ENCODE peak calls at places on chromosomes 3 and 15, in seven cellular contexts. Q is cardiac muscle cell, V is hepatocyte, N is progenitor cell of endocrine pancreas, S is neural progenitor cell, A is heart left ventricle, R is adrenal gland. L is an unnamed sample.

GRCh38 chr3:22117751-22118346 is 366.8 kb upstream of the ZNF385D start:
- DNase-seq in N (no peak), S (peak), R (no peak), V (peak), Q (peak), A (no peak), L (no peak)

GRCh38 chr3:31431322-31431721 is 101.4 kb upstream of the STT3B start:
- DNase-seq in R (no peak), V (no peak), A (no peak), N (no peak), S (no peak), Q (no peak), L (no peak)

GRCh38 chr15:42058791-42059190 is 35.6 kb downstream of the PLA2G4D start:
- DNase-seq in Q (no peak), N (no peak), A (no peak), S (no peak), R (no peak), V (no peak), L (no peak)

GRCh38 chr3:16151109-16151508 is 23.4 kb upstream of the GALNT15 start:
- DNase-seq in Q (peak), A (peak), R (peak), N (no peak), V (peak), S (no peak), L (no peak)

GRCh38 chr3:14317057-14317553 is 85.3 kb upstream of the SLC6A6 start:
- DNase-seq in A (no peak), S (peak), Q (peak), N (no peak), V (no peak), R (no peak), L (no peak)

GRCh38 chr3:115146418-115147328 is at the start of gene ZBTB20:
- DNase-seq in V (peak), A (peak), R (peak), N (peak), Q (peak), S (peak), L (peak)

GRCh38 chr15:47506543-47507090 is 210.7 kb upstream of the SEMA6D start:
- DNase-seq in R (no peak), V (no peak), S (no peak), A (peak), N (no peak), Q (no peak), L (no peak)

GRCh38 chr3:12764171-12764776 is 5.2 kb upstream of the TMEM40 start:
- DNase-seq in Q (no peak), S (no peak), V (no peak), R (no peak), A (no peak), N (no peak), L (no peak)

GRCh38 chr15:29344474-29344873 is 74.9 kb upstream of the NSMCE3 start:
- DNase-seq in A (no peak), Q (no peak), N (no peak), S (no peak), V (no peak), R (no peak), L (no peak)

GRCh38 chr3:143832433-143832832 is 15.8 kb downstream of the SLC9A9 start:
- DNase-seq in N (no peak), R (no peak), A (no peak), Q (no peak), V (no peak), S (no peak), L (no peak)

GRCh38 chr3:172140499-172141391 is 101.4 kb downstream of the FNDC3B start:
- DNase-seq in A (peak), V (peak), R (no peak), S (no peak), N (no peak), Q (peak), L (no peak)

GRCh38 chr15:27601239-27601942 is 497.7 kb downstream of the OCA2 start:
- DNase-seq in V (peak), S (peak), A (no peak), Q (no peak), R (no peak), N (no peak), L (no peak)

GRCh38 chr15:43241100-43241499 is 20.3 kb upstream of the EPB42 start:
- DNase-seq in A (no peak), S (no peak), V (no peak), R (no peak), Q (peak), N (no peak), L (no peak)

GRCh38 chr15:36753173-36753572 is 173.7 kb downstream of the CDIN1 start:
- DNase-seq in A (no peak), N (no peak), V (no peak), S (peak), R (no peak), Q (no peak), L (no peak)

GRCh38 chr3:136270179-136270578 is 20.0 kb downstream of the PCCB start:
- DNase-seq in N (no peak), V (no peak), Q (no peak), S (no peak), A (no peak), R (no peak), L (no peak)

GRCh38 chr3:27713435-27713880 is 8.7 kb downstream of the EOMES start:
- DNase-seq in S (no peak), Q (no peak), A (no peak), N (no peak), R (no peak), V (no peak), L (no peak)

GRCh38 chr3:17070560-17070959 is 185.8 kb downstream of the PLCL2 start:
- DNase-seq in S (peak), N (no peak), R (no peak), V (no peak), Q (peak), A (peak), L (no peak)

GRCh38 chr3:189233225-189233858 is 61.6 kb downstream of the TPRG1 start:
- DNase-seq in Q (peak), V (peak), N (peak), R (peak), A (peak), S (peak), L (peak)

GRCh38 chr3:120147072-120147871 is 53.0 kb upstream of the GSK3B start:
- DNase-seq in N (no peak), R (no peak), A (no peak), Q (no peak), V (peak), S (peak), L (no peak)

GRCh38 chr3:13025090-13025489 is 48.1 kb downstream of the IQSEC1 start:
- DNase-seq in R (peak), A (peak), N (no peak), Q (peak), V (no peak), S (no peak), L (no peak)

GRCh38 chr3:195867631-195868335 is 40.6 kb downstream of the TNK2 start:
- DNase-seq in Q (no peak), V (no peak), A (no peak), R (no peak), N (no peak), S (no peak), L (no peak)

GRCh38 chr15:96332854-96333193 is 2.3 kb downstream of the NR2F2 start:
- DNase-seq in Q (peak), N (no peak), V (no peak), S (no peak), A (no peak), R (no peak), L (no peak)

GRCh38 chr3:1103525-1103924 is 10.7 kb downstream of the CNTN6 start:
- DNase-seq in N (no peak), A (no peak), V (no peak), S (no peak), Q (no peak), R (no peak), L (no peak)

GRCh38 chr15:63583027-63583426 is 14.2 kb upstream of the FBXL22 start:
- DNase-seq in V (no peak), R (no peak), S (no peak), A (no peak), N (no peak), Q (peak), L (no peak)

GRCh38 chr3:108662141-108662738 is 72.7 kb downstream of the DZIP3 start:
- DNase-seq in N (no peak), A (peak), S (peak), R (peak), Q (peak), V (peak), L (no peak)

GRCh38 chr15:68335655-68336054 is 58.1 kb downstream of the FEM1B start:
- DNase-seq in S (no peak), R (no peak), V (no peak), A (no peak), N (no peak), Q (no peak), L (no peak)

GRCh38 chr3:133276594-133276993 is 123.3 kb upstream of the BFSP2 start:
- DNase-seq in A (no peak), S (peak), Q (no peak), V (no peak), R (no peak), N (no peak), L (no peak)

GRCh38 chr3:124372784-124373183 is 357.5 kb upstream of the UMPS start:
- DNase-seq in V (no peak), A (no peak), R (no peak), Q (no peak), S (peak), N (no peak), L (no peak)

GRCh38 chr3:131221731-131222130 is 159.8 kb upstream of the NUDT16 start:
- DNase-seq in N (no peak), S (no peak), R (no peak), V (peak), A (no peak), Q (peak), L (no peak)

GRCh38 chr15:57114070-57114469 is 195.6 kb downstream of the TCF12 start:
- DNase-seq in A (peak), R (no peak), S (no peak), N (no peak), V (no peak), Q (peak), L (no peak)

GRCh38 chr15:67101981-67102929 is 36.9 kb downstream of the SMAD3 start:
- DNase-seq in S (no peak), V (no peak), Q (peak), R (no peak), N (no peak), A (no peak), L (no peak)

GRCh38 chr15:31975446-31976229 is 54.7 kb upstream of the CHRNA7 start:
- DNase-seq in Q (no peak), A (no peak), R (no peak), V (no peak), N (no peak), S (peak), L (peak)

GRCh38 chr3:60086811-60087210 is 1037.0 kb upstream of the CFAP20DC start:
- DNase-seq in Q (peak), S (no peak), N (no peak), A (no peak), V (no peak), R (no peak), L (no peak)

GRCh38 chr3:119639494-119640350 is 20.7 kb downstream of the POPDC2 start:
- DNase-seq in N (no peak), R (no peak), S (no peak), Q (no peak), V (no peak), A (no peak), L (no peak)

GRCh38 chr15:87653646-87654045 is 602.9 kb downstream of the NTRK3 start:
- DNase-seq in V (no peak), N (no peak), A (no peak), S (no peak), R (no peak), Q (no peak), L (no peak)

GRCh38 chr15:87648278-87648677 is 608.3 kb downstream of the NTRK3 start:
- DNase-seq in A (no peak), S (no peak), V (no peak), Q (peak), N (no peak), R (no peak), L (no peak)

GRCh38 chr15:87645723-87646122 is 610.8 kb downstream of the NTRK3 start:
- DNase-seq in N (no peak), S (no peak), A (no peak), V (no peak), R (no peak), Q (no peak), L (no peak)

GRCh38 chr15:87649175-87649574 is 607.4 kb downstream of the NTRK3 start:
- DNase-seq in Q (no peak), A (no peak), V (no peak), N (no peak), S (no peak), R (no peak), L (no peak)
- TF ChIP-seq CTCF in Q (no peak), A (no peak), V (no peak), N (no peak), S (no peak), R (no peak), L (no peak)

GRCh38 chr3:152587861-152588260 is 247.1 kb upstream of the P2RY1 start:
- DNase-seq in N (no peak), R (no peak), A (no peak), V (no peak), Q (no peak), S (no peak), L (no peak)

GRCh38 chr3:152589644-152590043 is 245.3 kb upstream of the P2RY1 start:
- DNase-seq in R (no peak), S (no peak), N (no peak), A (no peak), V (no peak), Q (peak), L (no peak)

GRCh38 chr3:152591448-152592003 is 243.4 kb upstream of the P2RY1 start:
- DNase-seq in Q (no peak), R (no peak), N (no peak), A (no peak), S (no peak), V (no peak), L (no peak)

GRCh38 chr3:152595975-152596832 is 238.7 kb upstream of the P2RY1 start:
- DNase-seq in N (no peak), A (peak), R (no peak), Q (peak), V (peak), S (peak), L (no peak)

GRCh38 chr3:152593242-152593641 is 241.7 kb upstream of the P2RY1 start:
- DNase-seq in R (no peak), Q (no peak), S (no peak), A (no peak), V (no peak), N (no peak), L (no peak)
- TF ChIP-seq CTCF in R (no peak), Q (no peak), S (no peak), A (no peak), V (no peak), N (no peak), L (no peak)

GRCh38 chr3:73423133-73423532 is 201.6 kb downstream of the PDZRN3 start:
- DNase-seq in R (no peak), N (no peak), V (no peak), A (no peak), S (no peak), Q (no peak), L (no peak)

GRCh38 chr3:73418636-73419035 is 206.1 kb downstream of the PDZRN3 start:
- DNase-seq in S (no peak), A (no peak), N (no peak), V (no peak), R (no peak), Q (no peak), L (no peak)

GRCh38 chr3:73422556-73422955 is 202.2 kb downstream of the PDZRN3 start:
- DNase-seq in A (no peak), R (no peak), V (no peak), S (no peak), Q (peak), N (no peak), L (no peak)

GRCh38 chr3:73419993-73420392 is 204.7 kb downstream of the PDZRN3 start:
- DNase-seq in N (no peak), V (no peak), Q (no peak), S (no peak), A (no peak), R (no peak), L (no peak)

GRCh38 chr3:73419179-73419803 is 205.4 kb downstream of the PDZRN3 start:
- DNase-seq in V (peak), Q (peak), N (no peak), S (peak), R (no peak), A (no peak), L (no peak)
- TF ChIP-seq CTCF in V (no peak), Q (peak), N (peak), S (peak), R (peak), A (no peak), L (peak)

DNA sequence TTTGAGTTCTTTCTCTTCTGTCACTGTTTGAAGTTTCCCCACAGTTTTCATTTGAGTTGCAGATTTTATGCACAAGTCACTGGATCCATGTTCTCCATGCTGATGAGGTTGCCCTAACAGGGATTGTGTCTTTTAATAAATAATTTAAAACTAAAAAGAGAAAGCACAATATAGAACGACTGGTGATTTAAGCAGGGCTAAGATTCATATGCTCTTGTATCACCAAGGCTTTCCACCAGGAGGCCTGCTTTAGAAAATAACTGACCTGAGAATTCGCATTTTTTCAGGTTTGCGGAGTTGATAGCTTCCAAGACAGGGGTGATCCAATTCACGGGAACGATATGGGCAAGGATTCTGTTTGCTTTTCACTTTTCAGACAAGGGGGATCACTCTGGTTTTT is 252.0 kb upstream of the VEPH1 start:
- DNase-seq in A (no peak), N (no peak), V (no peak), R (no peak), S (no peak), Q (no peak), L (no peak)
- TF ChIP-seq CTCF in A (no peak), N (peak), V (peak), R (no peak), S (peak), Q (peak), L (peak)

GRCh38 chr15:101578443-101578894 is 73.7 kb downstream of the TM2D3 start:
- DNase-seq in A (no peak), S (peak), N (peak), V (peak), Q (peak), R (no peak), L (peak)
- TF ChIP-seq CTCF in A (peak), S (peak), N (peak), V (peak), Q (peak), R (peak), L (no peak)

GRCh38 chr15:79450648-79451047 is 18.5 kb downstream of the MINAR1 start:
- DNase-seq in R (no peak), S (peak), N (no peak), Q (no peak), V (no peak), A (no peak), L (no peak)
- TF ChIP-seq CTCF in R (peak), S (peak), N (peak), Q (peak), V (peak), A (no peak), L (peak)

DNA sequence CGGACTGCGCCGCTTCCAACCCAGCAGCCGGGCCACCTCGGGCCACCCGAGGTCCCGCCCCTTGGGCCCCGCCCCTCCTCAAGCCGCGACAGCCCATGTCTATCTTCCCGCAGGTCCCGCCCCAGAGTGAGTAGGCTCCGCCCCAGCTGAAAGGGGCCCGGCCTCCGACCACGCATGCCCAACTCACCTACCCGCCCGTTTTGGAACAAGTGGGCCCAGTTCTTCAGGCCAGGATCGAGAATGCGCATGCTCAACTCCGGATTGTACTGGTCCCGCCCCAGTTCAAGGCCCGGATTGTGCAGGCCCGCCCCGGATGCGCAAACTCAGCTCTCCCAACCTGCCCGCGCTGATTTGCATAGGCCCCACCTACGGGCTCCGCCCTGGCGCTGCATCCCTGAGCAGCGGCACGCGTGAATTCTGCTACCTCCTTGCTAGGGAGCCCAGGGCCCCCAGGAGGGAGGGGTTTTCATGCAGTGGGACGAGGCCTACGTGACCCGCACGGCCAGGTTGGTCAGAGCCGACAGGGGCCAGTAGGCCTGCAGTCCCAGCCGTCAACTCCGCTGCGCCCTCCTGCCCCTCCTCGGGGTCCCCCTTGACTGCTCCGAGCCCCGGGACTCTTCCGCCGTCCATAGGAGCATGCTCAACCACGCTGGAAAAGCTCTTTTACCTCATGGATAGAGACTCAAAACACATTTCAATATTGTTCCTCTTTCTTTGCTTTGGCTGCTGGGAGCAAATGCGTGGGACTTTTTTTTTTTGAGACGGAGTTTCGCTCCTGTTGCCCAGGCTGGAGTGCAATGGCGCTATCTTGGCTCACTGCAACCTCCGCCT is at the start of gene PFKFB4:
- DNase-seq in N (peak), Q (peak), R (peak), S (peak), A (peak), V (peak), L (peak)
- TF ChIP-seq CTCF in N (peak), Q (no peak), R (peak), S (peak), A (peak), V (no peak), L (no peak)

DNA sequence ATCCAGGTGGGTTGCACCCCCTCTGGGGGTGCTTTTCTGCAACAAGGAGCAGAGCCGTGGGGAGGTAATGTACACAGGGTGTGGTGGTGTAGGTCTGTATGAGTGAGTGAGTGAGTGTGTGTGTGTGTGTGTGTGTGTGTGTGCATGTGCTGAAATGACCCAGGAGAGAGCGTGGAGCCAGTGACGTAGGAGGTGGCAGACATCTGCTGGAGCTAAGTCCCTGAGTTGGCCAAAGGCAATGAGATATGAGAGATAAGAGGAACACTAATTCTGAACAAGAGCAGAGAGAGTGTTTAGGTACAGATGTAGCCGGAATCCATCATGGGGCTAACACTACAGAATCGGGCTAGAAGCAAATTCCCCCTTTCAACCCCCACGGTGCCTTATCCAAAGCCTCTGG is 27.6 kb downstream of the BDH1 start:
- DNase-seq in A (no peak), N (no peak), V (no peak), Q (peak), S (no peak), R (no peak), L (no peak)
- TF ChIP-seq CTCF in A (no peak), N (no peak), V (no peak), Q (no peak), S (no peak), R (no peak), L (no peak)

DNA sequence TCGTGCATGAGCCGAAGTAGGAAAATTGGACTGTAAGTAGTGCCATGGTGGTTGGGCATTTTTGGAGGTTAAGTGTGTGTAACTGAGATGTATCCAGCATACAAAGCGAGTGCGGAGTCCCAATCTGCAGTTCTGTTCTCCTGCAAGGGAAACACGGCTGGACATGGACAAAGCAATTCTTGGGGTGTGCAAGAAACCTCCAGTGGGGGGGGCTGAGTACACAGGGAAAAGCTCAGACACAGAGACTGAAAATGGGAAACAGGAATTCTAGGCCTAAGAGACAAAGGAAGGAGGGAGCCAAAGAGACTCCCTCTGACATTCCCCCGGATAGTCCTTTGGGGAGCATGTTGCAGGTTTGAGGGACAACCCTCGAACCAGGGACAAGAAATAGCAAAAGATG is 83.2 kb upstream of the PLSCR4 start:
- DNase-seq in N (no peak), S (no peak), A (peak), R (no peak), Q (peak), V (peak), L (no peak)
- TF ChIP-seq CTCF in N (no peak), S (no peak), A (peak), R (peak), Q (peak), V (peak), L (no peak)